ENCODE peak calls at places on chromosomes 11 and 22, in six cellular contexts. J is neuronal stem cell, B is H9, E is IMR-90, O is H1, D is trophoblast cell. Z is an unnamed sample.

GRCh38 chr11:130103296-130103814 is 33.7 kb downstream of the APLP2 start:
- DNase-seq in E (peak), B (no peak), J (no peak), O (no peak), D (no peak), Z (peak)

GRCh38 chr22:17570851-17571631 is 7.7 kb downstream of the SLC25A18 start:
- DNase-seq in B (no peak), E (peak), O (no peak), D (peak), J (no peak), Z (peak)

GRCh38 chr11:11387201-11387600 is 34.2 kb upstream of the CSNK2A3 start:
- DNase-seq in D (no peak), J (no peak), O (no peak), E (no peak), B (no peak), Z (no peak)

GRCh38 chr11:12824281-12825041 is 150.2 kb downstream of the TEAD1 start:
- DNase-seq in O (no peak), D (no peak), E (no peak), J (no peak), B (no peak), Z (no peak)

GRCh38 chr22:23384451-23384850 is 195.6 kb downstream of the IGLL1 start:
- DNase-seq in B (no peak), E (no peak), J (no peak), O (no peak), D (no peak), Z (no peak)

GRCh38 chr11:126999366-126999765 is 1.2 kb downstream of the KIRREL3 start:
- DNase-seq in E (no peak), B (no peak), D (no peak), O (no peak), J (no peak), Z (no peak)

GRCh38 chr11:33544593-33545373 is 155.8 kb downstream of the C11orf91 start:
- DNase-seq in J (no peak), O (no peak), E (no peak), D (peak), B (no peak), Z (no peak)

GRCh38 chr22:33829549-33830280 is 90.6 kb downstream of the LARGE1 start:
- DNase-seq in B (no peak), O (no peak), D (no peak), J (no peak), E (no peak), Z (no peak)

GRCh38 chr22:45302751-45303150 is 7.0 kb upstream of the FAM118A start:
- DNase-seq in J (no peak), O (no peak), E (no peak), B (no peak), D (no peak), Z (no peak)

GRCh38 chr11:8080674-8081590 is at the start of gene TUB:
- DNase-seq in B (peak), O (peak), J (no peak), E (no peak), D (peak), Z (peak)

GRCh38 chr11:69274531-69275016 is 19.4 kb upstream of the MYEOV start:
- DNase-seq in B (no peak), E (no peak), D (peak), O (no peak), J (no peak), Z (no peak)

GRCh38 chr11:106278391-106278790 is 200.9 kb downstream of the AASDHPPT start:
- DNase-seq in E (no peak), O (no peak), B (no peak), D (peak), J (no peak), Z (peak)

GRCh38 chr11:46001427-46002049 is 79.1 kb downstream of the LARGE2 start:
- DNase-seq in B (peak), O (no peak), D (peak), E (peak), J (peak), Z (peak)

GRCh38 chr11:96200243-96200642 is 142.8 kb downstream of the MAML2 start:
- DNase-seq in B (no peak), D (peak), J (no peak), E (peak), O (no peak), Z (peak)

GRCh38 chr11:128326791-128327190 is 260.6 kb downstream of the ETS1 start:
- DNase-seq in E (no peak), D (no peak), B (no peak), O (no peak), J (no peak), Z (no peak)

GRCh38 chr11:93753241-93753640 is 11.8 kb downstream of the C11orf54 start:
- DNase-seq in D (no peak), E (no peak), O (no peak), B (no peak), J (no peak), Z (no peak)

GRCh38 chr11:8757047-8757446 is 74.5 kb downstream of the RPL27A start:
- DNase-seq in B (no peak), O (no peak), D (peak), E (peak), J (no peak), Z (no peak)

GRCh38 chr11:34281256-34281655 is 76.6 kb downstream of the ABTB2 start:
- DNase-seq in B (no peak), E (no peak), O (no peak), J (no peak), D (no peak), Z (no peak)

GRCh38 chr11:125263268-125263790 is 98.8 kb downstream of the PKNOX2 start:
- DNase-seq in J (peak), D (peak), O (peak), E (peak), B (peak), Z (peak)

GRCh38 chr11:122556605-122557004 is 98.9 kb upstream of the UBASH3B start:
- DNase-seq in J (no peak), D (no peak), O (peak), B (peak), E (no peak), Z (no peak)

GRCh38 chr11:128523616-128524015 is 63.7 kb downstream of the ETS1 start:
- DNase-seq in J (no peak), O (no peak), D (peak), B (no peak), E (peak), Z (peak)

GRCh38 chr11:1574256-1575242 is 2.5 kb upstream of the DUSP8 start:
- DNase-seq in E (peak), J (no peak), D (peak), O (peak), B (peak), Z (peak)

GRCh38 chr11:23570828-23571227 is 710.6 kb upstream of the CCDC179 start:
- DNase-seq in E (peak), O (no peak), J (no peak), B (no peak), D (no peak), Z (no peak)

GRCh38 chr11:131025421-131026126 is 109.3 kb upstream of the SNX19 start:
- DNase-seq in B (no peak), J (no peak), O (no peak), E (no peak), D (no peak), Z (no peak)

GRCh38 chr11:113286509-113287497 is 27.6 kb upstream of the TTC12 start:
- DNase-seq in D (no peak), O (peak), E (no peak), B (no peak), J (no peak), Z (peak)

GRCh38 chr11:95904009-95904650 is 19.8 kb downstream of the MTMR2 start:
- DNase-seq in J (no peak), E (no peak), O (no peak), D (no peak), B (no peak), Z (no peak)

GRCh38 chr22:49546811-49547585 is 280.7 kb downstream of the BRD1 start:
- DNase-seq in O (no peak), B (no peak), J (no peak), D (no peak), E (no peak), Z (no peak)

GRCh38 chr11:118144869-118145268 is 7.8 kb downstream of the SCN4B start:
- DNase-seq in E (no peak), B (no peak), J (no peak), D (no peak), O (no peak), Z (no peak)

GRCh38 chr11:118930152-118930712 is 4.5 kb upstream of the BCL9L start:
- DNase-seq in E (peak), J (no peak), D (peak), O (peak), B (peak), Z (peak)

GRCh38 chr22:20761536-20761935 is 12.4 kb upstream of the SERPIND1 start:
- DNase-seq in O (no peak), D (peak), B (no peak), J (no peak), E (peak), Z (no peak)

GRCh38 chr11:125414121-125414520 is 81.9 kb downstream of the FEZ1 start:
- DNase-seq in B (no peak), O (no peak), J (no peak), E (no peak), D (no peak), Z (no peak)

GRCh38 chr22:40853961-40854360 is 2.5 kb downstream of the ST13 start:
- DNase-seq in E (no peak), D (no peak), B (no peak), O (no peak), J (no peak), Z (peak)

GRCh38 chr11:61270354-61271070 is 24.6 kb downstream of the VWCE start:
- DNase-seq in J (no peak), B (no peak), O (no peak), E (peak), D (peak), Z (peak)

GRCh38 chr11:16289541-16289940 is 66.8 kb downstream of the SOX6 start:
- DNase-seq in J (no peak), O (no peak), D (no peak), E (no peak), B (no peak), Z (no peak)

GRCh38 chr22:30183861-30184278 is 62.7 kb downstream of the LIF start:
- DNase-seq in E (peak), B (no peak), D (no peak), J (no peak), O (no peak), Z (peak)

GRCh38 chr11:5197538-5197937 is 2.9 kb downstream of the OR51V1 start:
- DNase-seq in J (no peak), D (peak), E (peak), O (no peak), B (no peak), Z (no peak)

GRCh38 chr11:57641426-57641825 is 8.3 kb downstream of the YPEL4 start:
- DNase-seq in E (peak), B (no peak), O (no peak), J (no peak), D (peak), Z (peak)

GRCh38 chr22:17588606-17589005 is 25.3 kb downstream of the SLC25A18 start:
- DNase-seq in B (no peak), D (no peak), J (no peak), E (no peak), O (no peak), Z (no peak)

GRCh38 chr11:59273008-59273841 is 60.5 kb upstream of the MPEG1 start:
- DNase-seq in D (no peak), E (no peak), O (no peak), B (no peak), J (no peak), Z (no peak)

GRCh38 chr11:40467771-40468170 is 991.7 kb downstream of the LRRC4C start:
- DNase-seq in O (no peak), E (no peak), B (no peak), D (no peak), J (no peak), Z (no peak)
- H3K4ac ChIP-seq in O (no peak), E (no peak), B (no peak), D (no peak), J (no peak), Z (no peak)

GRCh38 chr11:17936790-17937189 is 76.1 kb downstream of the SERGEF start:
- DNase-seq in B (no peak), E (no peak), D (peak), O (no peak), J (no peak), Z (no peak)

GRCh38 chr11:17932472-17932871 is 80.4 kb downstream of the SERGEF start:
- DNase-seq in E (no peak), B (no peak), O (no peak), D (no peak), J (no peak), Z (no peak)

GRCh38 chr11:17931595-17931994 is 81.3 kb downstream of the SERGEF start:
- DNase-seq in B (peak), J (no peak), E (peak), D (no peak), O (no peak), Z (no peak)

GRCh38 chr11:17933710-17934109 is 79.1 kb downstream of the SERGEF start:
- DNase-seq in E (no peak), D (no peak), O (no peak), J (no peak), B (no peak), Z (no peak)

DNA sequence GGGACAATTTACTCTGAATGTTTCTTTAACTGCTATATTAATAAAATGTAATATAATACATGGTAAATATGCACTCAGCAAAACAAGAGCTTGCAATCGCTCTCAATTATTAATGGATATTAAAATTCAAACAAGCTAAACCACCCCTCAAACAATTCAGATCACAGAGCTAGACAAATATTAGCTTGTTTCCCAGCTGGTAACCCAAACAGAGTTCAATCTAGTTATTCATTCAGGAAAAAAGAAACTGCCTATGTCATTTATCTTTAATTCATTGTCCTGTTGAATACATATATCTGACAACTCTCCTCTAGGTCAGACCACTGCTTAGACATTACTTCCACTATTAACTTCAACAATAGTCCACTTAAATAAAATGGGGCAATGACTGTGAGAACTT is 78.7 kb downstream of the SERGEF start:
- DNase-seq in O (no peak), D (no peak), J (no peak), B (no peak), E (no peak), Z (no peak)
- H3K14ac ChIP-seq in O (no peak), D (no peak), J (no peak), B (no peak), E (no peak), Z (no peak)

DNA sequence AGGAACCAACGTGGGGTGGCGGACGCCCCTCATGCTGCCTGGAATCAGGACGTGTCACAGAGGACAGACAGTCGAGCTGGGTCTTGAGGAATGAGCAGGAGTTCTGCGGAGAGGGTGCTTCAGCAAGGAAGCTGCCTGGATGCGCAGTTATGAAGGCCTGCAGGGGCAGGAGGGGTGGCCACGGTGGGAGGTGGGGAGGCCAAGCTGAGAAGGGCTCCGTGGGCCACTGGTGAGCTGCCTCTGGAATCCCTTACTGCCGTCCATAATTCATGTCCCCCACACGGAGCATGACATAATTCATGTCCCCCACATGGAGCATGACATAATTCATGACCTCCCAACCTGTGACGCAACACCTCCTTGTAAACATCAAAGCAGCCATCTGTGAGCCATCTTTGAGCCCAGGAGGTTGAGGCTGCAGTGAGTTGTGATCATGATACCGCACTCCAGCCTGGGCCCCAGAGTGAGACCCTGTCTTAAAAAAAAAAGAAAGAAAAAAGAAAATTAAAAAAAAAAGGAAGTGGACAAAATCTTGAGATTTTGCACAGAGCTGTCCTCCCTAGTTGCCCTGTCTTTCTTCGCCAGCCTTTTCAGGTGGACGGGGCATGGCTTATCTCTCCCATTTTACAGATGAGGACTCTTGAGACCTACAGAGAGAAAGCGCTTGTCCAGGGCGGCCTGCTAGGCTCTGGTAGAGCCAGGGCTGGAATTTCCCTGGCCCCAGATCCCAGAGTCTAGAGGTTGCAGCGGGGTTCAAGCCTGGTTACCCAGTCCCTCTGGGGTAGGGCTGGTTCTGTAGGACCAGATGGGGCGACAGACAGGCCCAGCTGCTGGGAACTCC is 24.3 kb upstream of the PICK1 start:
- DNase-seq in O (no peak), B (no peak), J (no peak), D (peak), E (peak), Z (peak)
- H3K4ac ChIP-seq in O (peak), B (no peak), J (peak), D (no peak), E (peak), Z (peak)

GRCh38 chr11:83722392-83722791 is 436.2 kb upstream of the CCDC90B start:
- DNase-seq in J (no peak), O (no peak), E (no peak), B (no peak), D (no peak), Z (no peak)
- H3K14ac ChIP-seq in J (no peak), O (no peak), E (no peak), B (no peak), D (no peak), Z (no peak)

GRCh38 chr11:27209562-27210005 is 153.4 kb downstream of the CCDC34 start:
- DNase-seq in J (no peak), O (no peak), B (no peak), E (peak), D (peak), Z (peak)
- H3K4ac ChIP-seq in J (no peak), O (no peak), B (no peak), E (no peak), D (no peak), Z (no peak)

GRCh38 chr22:31179345-31179744 is 19.4 kb downstream of the RNF185 start:
- DNase-seq in O (no peak), J (no peak), B (no peak), E (peak), D (no peak), Z (peak)

GRCh38 chr22:31178859-31179258 is 18.9 kb downstream of the RNF185 start:
- DNase-seq in E (no peak), J (no peak), D (peak), O (no peak), B (no peak), Z (no peak)

GRCh38 chr22:31185056-31185455 is 25.1 kb downstream of the RNF185 start:
- DNase-seq in J (no peak), E (peak), O (no peak), D (peak), B (no peak), Z (peak)

GRCh38 chr22:31187627-31188026 is 24.5 kb upstream of the LIMK2 start:
- DNase-seq in J (no peak), D (no peak), E (no peak), O (no peak), B (no peak), Z (no peak)

DNA sequence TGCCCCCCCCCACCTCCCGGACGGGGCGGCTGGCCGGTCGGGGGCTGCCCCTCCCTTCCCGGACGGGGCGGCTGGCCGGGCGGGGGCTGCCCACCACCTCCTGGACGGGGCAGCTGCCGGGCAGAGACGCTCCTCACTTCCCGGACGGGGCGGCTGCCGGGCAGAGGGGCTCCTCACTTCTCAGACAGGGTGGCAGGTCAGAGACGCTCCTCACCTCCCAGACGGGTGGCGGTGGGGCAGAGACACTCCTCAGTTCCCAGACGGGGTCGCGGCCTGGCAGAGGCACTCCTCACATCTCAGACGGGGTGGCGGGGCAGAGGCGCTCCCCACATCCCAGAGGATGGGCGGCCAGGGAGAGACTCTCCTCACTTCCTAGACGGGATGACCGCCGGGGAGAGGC is 24.0 kb downstream of the RNF185 start:
- DNase-seq in B (no peak), E (no peak), J (no peak), O (no peak), D (no peak), Z (no peak)
- H3K14ac ChIP-seq in B (no peak), E (no peak), J (no peak), O (no peak), D (no peak), Z (no peak)

GRCh38 chr22:31952459-31952858 is 8.1 kb downstream of the YWHAH start:
- DNase-seq in D (no peak), O (no peak), E (peak), B (no peak), J (no peak), Z (peak)
- H3K4ac ChIP-seq in D (no peak), O (no peak), E (no peak), B (no peak), J (no peak), Z (no peak)

GRCh38 chr11:85195934-85196333 is 431.2 kb downstream of the DLG2 start:
- DNase-seq in B (no peak), E (no peak), O (no peak), J (no peak), D (no peak), Z (no peak)
- H3K14ac ChIP-seq in B (no peak), E (no peak), O (no peak), J (no peak), D (no peak), Z (no peak)

GRCh38 chr11:76769071-76769560 is 14.0 kb upstream of the TSKU start:
- DNase-seq in E (peak), O (no peak), D (no peak), B (no peak), J (no peak), Z (peak)
- H3K4ac ChIP-seq in E (peak), O (no peak), D (no peak), B (no peak), J (no peak), Z (peak)

Z was measured in mesenchymal stem cell.